ENCODE peak calls at places on chromosomes 4 and X, in eight cellular contexts. R is fibroblast of lung, Y is tibial nerve, B is K562, U is cardiac muscle cell, S is IMR-90, Q is upper lobe of right lung, W is psoas muscle. G is an unnamed sample. For H3K9me3 and H3K27me3, the result is how much of the 10 kb centered on the place peaks cover.

GRCh38 chrX:124211312-124211942 is 121.0 kb upstream of the TEX13D start:
- DNase-seq in R (peak), Y (no peak), B (peak), U (peak), S (peak), Q (no peak), W (no peak), G (no peak)

GRCh38 chrX:151983186-151983585 is 8.7 kb upstream of the GABRE start:
- DNase-seq in R (no peak), Y (no peak), B (no peak), U (no peak), S (no peak), Q (no peak), W (no peak), G (no peak)

GRCh38 chr4:159410076-159410777 is 307.3 kb downstream of the RAPGEF2 start:
- DNase-seq in R (no peak), Y (no peak), B (no peak), U (peak), S (peak), Q (no peak), W (no peak), G (no peak)

GRCh38 chrX:133529578-133529977 is 114.3 kb upstream of the GPC4 start:
- DNase-seq in R (no peak), Y (no peak), B (no peak), U (no peak), S (no peak), Q (no peak), W (no peak), G (no peak)

GRCh38 chrX:40420899-40421729 is 159.7 kb upstream of the ATP6AP2 start:
- DNase-seq in R (no peak), Y (no peak), B (no peak), U (peak), S (no peak), Q (no peak), W (no peak), G (peak)

GRCh38 chr4:71607780-71608673 is 175.9 kb downstream of the GC start:
- DNase-seq in R (peak), Y (no peak), B (no peak), U (peak), S (peak), Q (no peak), W (no peak), G (no peak)

GRCh38 chr4:89754531-89754930 is 82.4 kb downstream of the SNCA start:
- DNase-seq in R (peak), Y (no peak), B (no peak), U (no peak), S (no peak), Q (no peak), W (no peak), G (no peak)

GRCh38 chrX:44568196-44568595 is 25.5 kb upstream of the FUNDC1 start:
- DNase-seq in R (no peak), Y (no peak), B (no peak), U (peak), S (no peak), Q (no peak), W (no peak), G (peak)

GRCh38 chrX:3939967-3940610 is 226.6 kb upstream of the PRKX start:
- DNase-seq in R (peak), Y (no peak), B (no peak), U (peak), S (peak), Q (no peak), W (no peak), G (no peak)

GRCh38 chr4:3874525-3875110 is 108.4 kb downstream of the ADRA2C start:
- DNase-seq in R (no peak), Y (no peak), B (no peak), U (no peak), S (no peak), Q (peak), W (no peak), G (no peak)

GRCh38 chr4:42302348-42302747 is 94.9 kb upstream of the SHISA3 start:
- DNase-seq in R (peak), Y (no peak), B (peak), U (peak), S (peak), Q (no peak), W (no peak), G (peak)

GRCh38 chrX:10350991-10351390 is 194.2 kb downstream of the CLCN4 start:
- DNase-seq in R (peak), Y (no peak), B (no peak), U (no peak), S (peak), Q (no peak), W (no peak), G (no peak)

GRCh38 chr4:155768370-155768769 is 9.5 kb downstream of the GUCY1B1 start:
- DNase-seq in R (no peak), Y (no peak), B (no peak), U (no peak), S (no peak), Q (no peak), W (no peak), G (no peak)

DNA sequence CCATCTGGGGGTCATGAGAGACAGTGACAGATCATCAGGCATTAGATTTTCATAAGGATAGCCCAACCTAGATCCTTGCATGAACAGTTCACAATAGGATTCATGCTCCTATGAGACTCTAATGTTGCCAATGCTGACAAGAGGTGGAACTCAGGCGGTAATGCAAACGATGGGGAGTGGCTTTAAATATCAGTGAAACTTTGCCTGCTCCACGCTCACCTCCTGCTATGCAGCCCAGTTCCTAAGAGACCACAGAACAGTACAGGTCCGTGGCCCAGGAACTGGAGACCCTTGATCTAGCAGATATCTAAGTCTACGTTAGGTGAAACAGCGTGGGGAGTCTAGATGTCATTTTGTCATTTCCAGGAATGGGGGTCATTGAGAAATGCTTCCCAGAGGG is 165.7 kb downstream of the OR13H1 start:
- DNase-seq in R (no peak), Y (no peak), B (no peak), U (no peak), S (no peak), Q (no peak), W (no peak), G (no peak)
- H3K9me3 ChIP-seq in R (under half), Y (under half), B (under half), U (under half), S (under half), Q (under half), W (under half), G (under half)

DNA sequence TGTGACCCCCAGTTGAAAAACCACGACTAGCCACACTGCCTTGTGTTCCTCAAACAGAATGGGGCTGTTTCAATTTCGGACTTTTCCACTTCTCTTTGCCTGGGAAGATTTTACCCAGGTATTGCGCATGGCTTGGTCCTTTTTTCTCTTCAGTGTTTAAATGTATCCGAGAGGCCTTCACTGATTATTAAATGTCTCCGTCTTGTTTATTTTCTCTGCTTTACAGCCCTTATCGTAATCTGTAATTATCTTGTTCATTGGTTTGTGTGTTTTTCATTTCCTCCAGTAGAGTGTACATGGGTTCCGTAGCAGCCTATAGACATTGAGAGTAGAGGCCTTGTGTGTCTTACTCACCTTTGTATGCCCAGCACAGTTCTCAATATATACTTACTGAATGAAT is 2.4 kb downstream of the MOSPD2 start:
- DNase-seq in R (no peak), Y (no peak), B (no peak), U (no peak), S (no peak), Q (no peak), W (no peak), G (no peak)
- H3K27me3 ChIP-seq in R (under half), Y (under half), B (under half), U (under half), S (under half), Q (under half), W (under half), G (under half)

GRCh38 chrX:69415698-69416097 is 88.4 kb upstream of the NALF2 start:
- DNase-seq in R (no peak), Y (no peak), B (no peak), U (no peak), S (no peak), Q (no peak), W (no peak), G (no peak)

GRCh38 chrX:69412661-69413060 is 91.5 kb upstream of the NALF2 start:
- DNase-seq in R (no peak), Y (no peak), B (no peak), U (no peak), S (no peak), Q (no peak), W (no peak), G (no peak)
- H3K9me3 ChIP-seq in R (under half), Y (under half), B (under half), U (under half), S (under half), Q (under half), W (under half), G (under half)

DNA sequence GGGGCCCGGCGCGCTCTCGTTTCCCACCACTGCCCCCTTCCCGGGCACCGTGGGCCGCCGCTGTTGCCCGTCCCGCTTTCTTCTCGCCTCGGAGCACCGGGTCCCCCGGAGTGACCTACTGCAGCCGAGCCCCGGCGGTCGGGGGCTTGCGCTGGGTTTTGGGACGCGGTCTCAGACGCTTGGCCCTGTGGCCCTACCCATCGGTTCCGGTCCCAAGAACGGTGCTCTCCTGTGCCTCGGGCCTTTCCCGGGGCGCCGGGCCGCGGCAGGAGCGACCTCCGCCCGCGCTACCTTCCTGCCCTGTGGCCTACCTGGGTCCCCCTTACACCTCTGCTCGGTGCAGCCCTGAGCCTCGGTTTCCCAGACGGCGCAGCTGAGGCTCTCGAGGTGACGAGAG is 21.6 kb upstream of the HMX1 start:
- DNase-seq in R (no peak), Y (no peak), B (no peak), U (no peak), S (no peak), Q (no peak), W (no peak), G (no peak)
- H3K27me3 ChIP-seq in R (under half), Y (under half), B (under half), U (half or more), S (under half), Q (half or more), W (under half), G (under half)

GRCh38 chr4:161791796-161792556 is 371.8 kb downstream of the FSTL5 start:
- DNase-seq in R (no peak), Y (no peak), B (no peak), U (no peak), S (no peak), Q (peak), W (no peak), G (no peak)

GRCh38 chr4:161792991-161793390 is 370.8 kb downstream of the FSTL5 start:
- DNase-seq in R (no peak), Y (no peak), B (no peak), U (no peak), S (no peak), Q (peak), W (no peak), G (peak)
- H3K9me3 ChIP-seq in R (under half), Y (under half), B (under half), U (under half), S (under half), Q (under half), W (under half), G (under half)

GRCh38 chr4:76894537-76894936 is 3.4 kb downstream of the SOWAHB start:
- DNase-seq in R (no peak), Y (no peak), B (no peak), U (no peak), S (no peak), Q (no peak), W (no peak), G (no peak)
- H3K27me3 ChIP-seq in R (under half), Y (under half), B (under half), U (half or more), S (under half), Q (under half), W (under half), G (under half)

GRCh38 chr4:97950836-97951235 is 192.4 kb downstream of the STPG2 start:
- DNase-seq in R (no peak), Y (no peak), B (no peak), U (no peak), S (no peak), Q (no peak), W (no peak), G (no peak)

GRCh38 chr4:97952763-97953162 is 190.5 kb downstream of the STPG2 start:
- DNase-seq in R (no peak), Y (no peak), B (no peak), U (no peak), S (no peak), Q (no peak), W (no peak), G (no peak)

GRCh38 chr4:97953171-97953570 is 190.1 kb downstream of the STPG2 start:
- DNase-seq in R (no peak), Y (no peak), B (no peak), U (no peak), S (no peak), Q (no peak), W (no peak), G (no peak)
- H3K9me3 ChIP-seq in R (under half), Y (under half), B (under half), U (under half), S (under half), Q (under half), W (under half), G (under half)

GRCh38 chr4:6472387-6473263 is at the start of gene PPP2R2C:
- DNase-seq in R (no peak), Y (no peak), B (peak), U (no peak), S (no peak), Q (peak), W (no peak), G (no peak)
- H3K27me3 ChIP-seq in R (under half), Y (under half), B (under half), U (half or more), S (under half), Q (half or more), W (under half), G (under half)